ENCODE peak calls at places on chromosome 19, in six cellular contexts. J is NCI-H2081; D is effector CD8-positive, alpha-beta T cell; L is activated T-cell treated with anti-CD3 and anti-CD28 coated beads for 1 hour; T is stimulated activated CD8-positive, alpha-beta memory T cell treated with anti-CD3 and anti-CD28 coated beads, Interleukin-7, amount 100 ng/mL, for 24 hours; Z is ovary. P is an unnamed sample.

GRCh38 chr19:41420101-41420880 is 6.9 kb downstream of the B3GNT8 start:
- DNase-seq in J (no peak), D (no peak), L (no peak), T (no peak), Z (no peak), P (no peak)

GRCh38 chr19:16199275-16199932 is 1.7 kb downstream of the AP1M1 start:
- DNase-seq in J (no peak), D (no peak), L (no peak), T (no peak), Z (no peak), P (peak; percentile 26)

GRCh38 chr19:34482380-34483250 is 1.1 kb downstream of the WTIP start:
- DNase-seq in J (no peak), D (no peak), L (no peak), T (no peak), Z (no peak), P (no peak)

GRCh38 chr19:30358821-30359580 is 13.2 kb upstream of the ZNF536 start:
- DNase-seq in J (no peak), D (no peak), L (no peak), T (no peak), Z (no peak), P (no peak)

GRCh38 chr19:10667867-10668266 is 13.7 kb downstream of the ILF3 start:
- DNase-seq in J (no peak), D (no peak), L (no peak), T (no peak), Z (no peak), P (no peak)

GRCh38 chr19:4800591-4801081 is 9.1 kb downstream of the FEM1A start:
- DNase-seq in J (no peak), D (no peak), L (no peak), T (no peak), Z (no peak), P (peak; percentile 62)

GRCh38 chr19:1252221-1252817 is 3.9 kb downstream of the MIDN start:
- DNase-seq in J (peak; percentile 77), D (peak; percentile 55), L (peak; percentile 47), T (no peak), Z (no peak), P (peak; percentile 94)

GRCh38 chr19:41774515-41774980 is 19.2 kb downstream of the CEACAM6 start:
- DNase-seq in J (peak; percentile 34), D (peak; percentile 5), L (peak; percentile 12), T (peak; percentile 11), Z (no peak), P (no peak)

GRCh38 chr19:47663435-47663910 is 49.7 kb upstream of the EHD2 start:
- DNase-seq in J (no peak), D (no peak), L (no peak), T (no peak), Z (no peak), P (no peak)

GRCh38 chr19:50192463-50193211 is 10.8 kb upstream of the MYH14 start:
- DNase-seq in J (no peak), D (no peak), L (no peak), T (no peak), Z (no peak), P (no peak)

GRCh38 chr19:9620842-9621155 is 233 bp downstream of the ZNF561 start:
- DNase-seq in J (no peak), D (no peak), L (no peak), T (no peak), Z (no peak), P (no peak)

GRCh38 chr19:9076886-9077285 is 10.0 kb upstream of the OR1M1 start:
- DNase-seq in J (no peak), D (no peak), L (no peak), T (no peak), Z (no peak), P (no peak)

GRCh38 chr19:48635263-48635965 is 1.8 kb downstream of the DBP start:
- DNase-seq in J (peak; percentile 64), D (peak; percentile 70), L (peak; percentile 74), T (peak; percentile 60), Z (peak; percentile 84), P (peak; percentile 79)

GRCh38 chr19:43464089-43464775 is 1.2 kb downstream of the LYPD3 start:
- DNase-seq in J (no peak), D (peak; percentile 85), L (peak; percentile 71), T (peak; percentile 51), Z (peak; percentile 88), P (peak; percentile 89)

GRCh38 chr19:55266404-55266803 is 7.6 kb upstream of the PPP6R1 start:
- DNase-seq in J (no peak), D (no peak), L (no peak), T (no peak), Z (no peak), P (no peak)

GRCh38 chr19:54172764-54173699 is at the start of gene TMC4:
- DNase-seq in J (peak; percentile 84), D (no peak), L (no peak), T (no peak), Z (no peak), P (no peak)

GRCh38 chr19:34171539-34171876 is 796 bp upstream of the LSM14A start:
- DNase-seq in J (no peak), D (no peak), L (no peak), T (peak; percentile 12), Z (no peak), P (no peak)

GRCh38 chr19:2110822-2111221 is 14.1 kb downstream of the IZUMO4 start:
- DNase-seq in J (no peak), D (no peak), L (no peak), T (no peak), Z (no peak), P (no peak)

GRCh38 chr19:10270180-10270615 is 722 bp upstream of the ICAM1 start:
- DNase-seq in J (no peak), D (peak; percentile 22), L (peak; percentile 48), T (peak; percentile 54), Z (peak; percentile 46), P (peak; percentile 89)